ENCODE peak calls at places on chromosomes 2 and 18, in six cellular contexts. L, D, X, Z, T and U are unnamed samples. For H3K4me1, the result is how much of the 10 kb centered on the place peaks cover.

GRCh38 chr2:36538345-36538744 is 59.6 kb downstream of the FEZ2 start:
- DNase-seq in L (no peak), D (no peak), X (no peak), Z (no peak), T (peak), U (peak)

GRCh38 chr2:195202163-195202845 is 454.7 kb upstream of the SLC39A10 start:
- DNase-seq in L (peak), D (no peak), X (no peak), Z (no peak), T (no peak), U (no peak)

GRCh38 chr2:950627-950992 is at the start of gene SNTG2:
- DNase-seq in L (no peak), D (peak), X (peak), Z (peak), T (peak), U (peak)

GRCh38 chr2:232887171-232887850 is 17.2 kb downstream of the SNORC start:
- DNase-seq in L (no peak), D (peak), X (no peak), Z (no peak), T (peak), U (no peak)

GRCh38 chr2:73283545-73284295 is 558 bp downstream of the FBXO41 start:
- DNase-seq in L (no peak), D (peak), X (peak), Z (no peak), T (no peak), U (peak)

GRCh38 chr2:178075006-178075326 is 2.4 kb upstream of the PDE11A start:
- DNase-seq in L (no peak), D (no peak), X (no peak), Z (no peak), T (no peak), U (no peak)

GRCh38 chr2:9347411-9347853 is 75.9 kb downstream of the ITGB1BP1 start:
- DNase-seq in L (no peak), D (no peak), X (peak), Z (no peak), T (no peak), U (no peak)

GRCh38 chr18:79897940-79898625 is 53.4 kb downstream of the SLC66A2 start:
- DNase-seq in L (no peak), D (no peak), X (no peak), Z (no peak), T (no peak), U (no peak)

GRCh38 chr2:118988706-118989105 is 46.7 kb downstream of the MARCO start:
- DNase-seq in L (no peak), D (no peak), X (no peak), Z (no peak), T (no peak), U (no peak)

GRCh38 chr2:19538411-19538963 is 180.1 kb upstream of the OSR1 start:
- DNase-seq in L (peak), D (no peak), X (peak), Z (no peak), T (no peak), U (no peak)

GRCh38 chr2:25032094-25032493 is 9.8 kb upstream of the EFR3B start:
- DNase-seq in L (no peak), D (no peak), X (peak), Z (no peak), T (no peak), U (peak)

GRCh38 chr2:136486115-136486514 is 279.2 kb upstream of the THSD7B start:
- DNase-seq in L (no peak), D (no peak), X (no peak), Z (no peak), T (no peak), U (no peak)

GRCh38 chr2:191402966-191403565 is 157.9 kb downstream of the MYO1B start:
- DNase-seq in L (no peak), D (no peak), X (no peak), Z (no peak), T (no peak), U (no peak)

GRCh38 chr2:69601179-69601612 is 42.3 kb downstream of the AAK1 start:
- DNase-seq in L (peak), D (no peak), X (peak), Z (no peak), T (no peak), U (no peak)

GRCh38 chr2:9832586-9832985 is 10.7 kb upstream of the TAF1B start:
- DNase-seq in L (peak), D (no peak), X (peak), Z (no peak), T (no peak), U (no peak)

GRCh38 chr2:228321019-228321418 is 139.5 kb upstream of the SPHKAP start:
- DNase-seq in L (no peak), D (no peak), X (no peak), Z (no peak), T (no peak), U (no peak)

GRCh38 chr2:174581543-174581942 is 16.1 kb downstream of the WIPF1 start:
- DNase-seq in L (no peak), D (no peak), X (no peak), Z (no peak), T (no peak), U (no peak)

GRCh38 chr2:110852541-110853263 is 120.3 kb downstream of the ACOXL start:
- DNase-seq in L (no peak), D (no peak), X (no peak), Z (peak), T (no peak), U (no peak)

GRCh38 chr2:188324067-188324466 is 32.4 kb downstream of the GULP1 start:
- DNase-seq in L (peak), D (no peak), X (no peak), Z (no peak), T (no peak), U (no peak)

GRCh38 chr18:77341527-77341926 is 91.9 kb downstream of the GALR1 start:
- DNase-seq in L (no peak), D (peak), X (no peak), Z (no peak), T (no peak), U (no peak)

GRCh38 chr2:163465440-163465839 is 270.4 kb downstream of the FIGN start:
- DNase-seq in L (no peak), D (no peak), X (peak), Z (no peak), T (peak), U (no peak)

GRCh38 chr2:219335373-219335786 is 2.8 kb upstream of the RESP18 start:
- DNase-seq in L (no peak), D (peak), X (no peak), Z (no peak), T (no peak), U (no peak)

GRCh38 chr2:230203110-230203676 is 16.6 kb downstream of the SP110 start:
- DNase-seq in L (no peak), D (no peak), X (no peak), Z (no peak), T (no peak), U (no peak)

GRCh38 chr2:105410554-105410953 is 11.7 kb upstream of the FHL2 start:
- DNase-seq in L (peak), D (no peak), X (no peak), Z (no peak), T (no peak), U (no peak)

GRCh38 chr18:12306752-12307151 is 1.3 kb upstream of the TUBB6 start:
- DNase-seq in L (no peak), D (no peak), X (no peak), Z (no peak), T (no peak), U (no peak)

GRCh38 chr2:10255189-10256030 is 47.3 kb upstream of the HPCAL1 start:
- DNase-seq in L (no peak), D (no peak), X (no peak), Z (no peak), T (no peak), U (no peak)

GRCh38 chr2:205748660-205749059 is 66.4 kb downstream of the NRP2 start:
- DNase-seq in L (peak), D (peak), X (no peak), Z (no peak), T (no peak), U (no peak)

DNA sequence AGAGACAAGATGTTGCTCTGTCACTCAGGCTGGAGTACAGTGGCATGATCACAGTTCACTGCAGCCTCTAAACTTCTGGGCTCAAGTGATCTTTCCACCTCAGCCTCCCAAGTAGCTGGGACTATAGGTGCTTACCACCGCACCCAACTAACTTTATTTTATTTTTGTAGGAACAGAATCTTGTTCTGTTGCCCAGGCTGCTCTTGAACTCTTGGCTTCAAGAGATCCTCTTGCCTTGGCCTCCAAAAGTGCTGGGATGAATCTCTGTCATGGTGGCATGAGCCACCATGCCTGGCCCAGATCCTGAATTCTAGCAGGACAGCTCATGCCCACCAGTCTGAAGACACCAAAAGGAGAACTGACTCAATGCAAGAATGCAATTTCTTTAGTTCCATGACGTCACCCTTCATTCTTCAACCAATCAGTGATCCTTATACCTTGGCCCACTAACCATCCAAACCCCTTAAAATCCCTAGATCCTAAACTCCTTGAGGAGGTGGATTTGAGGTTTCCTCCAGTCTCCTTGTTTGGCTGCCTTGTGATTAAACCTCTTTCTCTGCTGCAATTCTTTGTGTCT is 25.6 kb upstream of the CXXC1 start:
- DNase-seq in L (no peak), D (no peak), X (no peak), Z (no peak), T (no peak), U (no peak)
- H3K4me1 ChIP-seq in L (under half), D (under half), X (under half), Z (under half), T (under half), U (under half)

GRCh38 chr2:32918774-32919173 is 28.0 kb upstream of the LTBP1 start:
- DNase-seq in L (no peak), D (no peak), X (peak), Z (no peak), T (no peak), U (no peak)
- H3K4me1 ChIP-seq in L (under half), D (under half), X (under half), Z (under half), T (under half), U (under half)

GRCh38 chr2:217847552-217848350 is 155.0 kb downstream of the TNS1 start:
- DNase-seq in L (no peak), D (no peak), X (no peak), Z (no peak), T (no peak), U (no peak)
- H3K4me1 ChIP-seq in L (under half), D (under half), X (under half), Z (under half), T (under half), U (under half)

DNA sequence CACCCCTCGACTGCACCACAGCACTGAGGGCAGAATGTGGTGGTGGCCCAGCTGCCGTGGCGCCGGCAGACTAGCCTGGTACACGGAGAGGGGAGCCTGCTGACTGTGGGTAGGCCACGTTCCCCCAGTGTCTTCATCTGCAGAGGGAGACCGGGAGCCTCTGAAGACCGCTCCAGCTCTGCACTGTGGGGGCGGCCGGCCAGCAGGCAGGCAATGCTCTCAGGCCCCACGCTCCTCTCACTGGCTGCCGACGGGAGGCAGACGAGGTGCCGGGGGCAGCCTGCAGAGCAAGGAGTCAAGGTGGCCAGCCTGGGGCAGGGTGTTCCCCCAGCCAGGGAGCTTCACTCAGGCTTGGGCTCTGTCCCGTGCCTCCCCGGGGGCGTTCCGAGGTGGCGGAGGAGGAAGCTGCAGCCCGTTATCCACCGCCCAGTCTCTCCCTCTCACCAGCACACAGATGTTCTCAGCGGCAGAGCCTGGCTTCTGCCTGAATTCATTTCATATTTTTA is 88.0 kb downstream of the HDAC4 start:
- DNase-seq in L (no peak), D (no peak), X (no peak), Z (no peak), T (peak), U (no peak)
- H3K4me1 ChIP-seq in L (under half), D (under half), X (half or more), Z (under half), T (half or more), U (under half)